ENCODE peak calls at places on chromosomes 5 and 9, in six cellular contexts. T is fibroblast of the conjunctiva, S is left ventricle myocardium superior, A is LoVo, M is chondrocyte, Y is omental fat pad. G is an unnamed sample.

GRCh38 chr5:76942581-76942980 is 10.3 kb upstream of the CRHBP start:
- DNase-seq in T (peak; percentile 31), S (no peak), A (no peak), M (no peak), Y (no peak), G (no peak)

GRCh38 chr5:34054330-34054729 is 11.3 kb upstream of the C1QTNF3 start:
- DNase-seq in T (no peak), S (no peak), A (no peak), M (no peak), Y (no peak), G (no peak)

GRCh38 chr5:168296687-168297086 is 5.2 kb downstream of the WWC1 start:
- DNase-seq in T (no peak), S (no peak), A (no peak), M (no peak), Y (no peak), G (no peak)

GRCh38 chr9:72228282-72228681 is 79.0 kb downstream of the GDA start:
- DNase-seq in T (no peak), S (no peak), A (no peak), M (no peak), Y (no peak), G (no peak)

GRCh38 chr9:134634667-134635230 is 6.9 kb upstream of the COL5A1 start:
- DNase-seq in T (no peak), S (peak; percentile 10), A (no peak), M (peak; percentile 68), Y (peak; percentile 21), G (no peak)

GRCh38 chr9:107024193-107024592 is 161.2 kb downstream of the ZNF462 start:
- DNase-seq in T (no peak), S (no peak), A (no peak), M (no peak), Y (no peak), G (no peak)

GRCh38 chr9:12554636-12555035 is 138.5 kb upstream of the TYRP1 start:
- DNase-seq in T (peak; percentile 3), S (no peak), A (no peak), M (no peak), Y (no peak), G (no peak)

GRCh38 chr5:154112255-154112654 is 73.5 kb downstream of the MFAP3 start:
- DNase-seq in T (no peak), S (no peak), A (no peak), M (no peak), Y (no peak), G (no peak)

GRCh38 chr5:133934822-133935793 is 33.3 kb downstream of the C5orf15 start:
- DNase-seq in T (no peak), S (no peak), A (no peak), M (no peak), Y (no peak), G (no peak)

GRCh38 chr9:109745335-109746283 is 34.4 kb upstream of the PALM2AKAP2 start:
- DNase-seq in T (no peak), S (peak; percentile 84), A (no peak), M (no peak), Y (no peak), G (no peak)

GRCh38 chr9:22084336-22085035 is 75.4 kb upstream of the CDKN2B start:
- DNase-seq in T (peak; percentile 61), S (no peak), A (peak; percentile 84), M (no peak), Y (no peak), G (no peak)

GRCh38 chr5:142925795-142926194 is 155.6 kb downstream of the ARHGAP26 start:
- DNase-seq in T (peak; percentile 63), S (no peak), A (no peak), M (no peak), Y (no peak), G (no peak)